ENCODE peak calls at places on chromosomes 5 and 9, in four cellular contexts. O is cardiac muscle cell, F is colonic mucosa, Q is foreskin fibroblast. K is an unnamed sample.
A peak's percentile ranks its signal among the peaks of the same experiment; 100 is the strongest.

GRCh38 chr5:74311961-74312360 is 328.6 kb downstream of the ENC1 start:
- DNase-seq in Q (no peak), O (peak; percentile 18), F (no peak), K (no peak)

GRCh38 chr9:68669189-68669588 is 35.9 kb upstream of the PIP5K1B start:
- DNase-seq in O (no peak), F (no peak), Q (no peak), K (no peak)

GRCh38 chr5:169435506-169436230 is 134.7 kb upstream of the SLIT3 start:
- DNase-seq in O (no peak), F (no peak), Q (peak; percentile 53), K (no peak)

GRCh38 chr5:45417285-45417996 is 278.7 kb downstream of the HCN1 start:
- DNase-seq in Q (no peak), F (no peak), O (no peak), K (no peak)

GRCh38 chr9:93057703-93058356 is 671 bp upstream of the SUSD3 start:
- DNase-seq in Q (no peak), O (no peak), F (no peak), K (no peak)

GRCh38 chr5:158390556-158390955 is 531.6 kb upstream of the CLINT1 start:
- DNase-seq in O (peak; percentile 73), F (no peak), Q (peak; percentile 82), K (no peak)

GRCh38 chr5:170104299-170104698 is 1.4 kb upstream of the FOXI1 start:
- DNase-seq in O (no peak), F (no peak), Q (no peak), K (no peak)

GRCh38 chr5:61766141-61766540 is 434.1 kb downstream of the ZSWIM6 start:
- DNase-seq in Q (no peak), F (no peak), O (no peak), K (no peak)

GRCh38 chr5:143060018-143060417 is 289.8 kb downstream of the ARHGAP26 start:
- DNase-seq in Q (peak; percentile 34), O (no peak), F (no peak), K (no peak)

GRCh38 chr5:78627175-78627574 is 21.4 kb downstream of the LHFPL2 start:
- DNase-seq in F (no peak), O (peak; percentile 67), Q (peak; percentile 60), K (no peak)

GRCh38 chr9:99004717-99005460 is 61.2 kb downstream of the COL15A1 start:
- DNase-seq in F (peak; percentile 13), Q (no peak), O (no peak), K (no peak)

GRCh38 chr5:123350744-123351143 is 72.5 kb downstream of the CEP120 start:
- DNase-seq in O (no peak), F (no peak), Q (no peak), K (no peak)

GRCh38 chr9:131657890-131658752 is 81.8 kb downstream of the RAPGEF1 start:
- DNase-seq in F (no peak), Q (peak; percentile 91), O (peak; percentile 85), K (peak; percentile 79)

GRCh38 chr9:126915846-126916543 is 1.4 kb downstream of the RALGPS1 start:
- DNase-seq in F (peak; percentile 18), Q (no peak), O (no peak), K (no peak)

GRCh38 chr5:97764700-97765099 is 581.7 kb upstream of the RIOK2 start:
- DNase-seq in O (peak; percentile 70), Q (peak; percentile 91), F (no peak), K (peak; percentile 44)

GRCh38 chr5:69364414-69364813 is 4.9 kb downstream of the AK6 start:
- DNase-seq in F (no peak), Q (peak; percentile 12), O (peak; percentile 20), K (no peak)

GRCh38 chr5:148760945-148761638 is 65.3 kb upstream of the ADRB2 start:
- DNase-seq in O (no peak), F (no peak), Q (no peak), K (no peak)

GRCh38 chr9:28093141-28093540 is 519.9 kb upstream of the C9orf72 start:
- DNase-seq in Q (no peak), O (no peak), F (no peak), K (no peak)

GRCh38 chr5:175520321-175520720 is 42.0 kb downstream of the SFXN1 start:
- DNase-seq in Q (no peak), O (no peak), F (no peak), K (no peak)

GRCh38 chr9:98175762-98176161 is 16.7 kb downstream of the CORO2A start:
- DNase-seq in O (no peak), Q (no peak), F (no peak), K (no peak)

GRCh38 chr9:96317335-96317980 is 15.5 kb upstream of the HSD17B3 start:
- DNase-seq in O (peak; percentile 84), Q (peak; percentile 83), F (peak; percentile 41), K (no peak)

GRCh38 chr5:134226441-134227192 is 744 bp upstream of the PPP2CA start:
- DNase-seq in O (no peak), F (peak; percentile 89), Q (peak; percentile 51), K (no peak)

GRCh38 chr5:65722575-65723424 is 795 bp downstream of the NLN start:
- DNase-seq in Q (peak; percentile 85), O (peak; percentile 79), F (peak; percentile 33), K (no peak)

GRCh38 chr5:176530983-176531901 is 6.0 kb downstream of the RNF44 start:
- DNase-seq in Q (peak; percentile 91), F (no peak), O (no peak), K (no peak)

GRCh38 chr9:122053546-122053945 is 39.6 kb downstream of the TTLL11 start:
- DNase-seq in Q (no peak), O (no peak), F (no peak), K (no peak)

GRCh38 chr5:57988808-57989207 is 471.1 kb downstream of the PLK2 start:
- DNase-seq in O (no peak), F (no peak), Q (no peak), K (no peak)

GRCh38 chr9:132982508-132982907 is 4.0 kb downstream of the GFI1B start:
- DNase-seq in Q (no peak), F (no peak), O (no peak), K (no peak)

GRCh38 chr5:58595952-58596351 is 13.1 kb downstream of the RAB3C start:
- DNase-seq in Q (no peak), F (no peak), O (no peak), K (no peak)

GRCh38 chr5:73464016-73464745 is 15.6 kb upstream of the FOXD1 start:
- DNase-seq in O (peak; percentile 54), F (no peak), Q (peak; percentile 75), K (peak; percentile 65)

GRCh38 chr5:168708301-168708695 is 129.1 kb upstream of the PANK3 start:
- DNase-seq in O (no peak), Q (no peak), F (no peak), K (no peak)

GRCh38 chr9:14440062-14440461 is 126.1 kb upstream of the NFIB start:
- DNase-seq in O (no peak), Q (no peak), F (no peak), K (no peak)

GRCh38 chr9:14438232-14438966 is 124.5 kb upstream of the NFIB start:
- DNase-seq in O (no peak), F (no peak), Q (no peak), K (no peak)

GRCh38 chr9:14445946-14446345 is 132.0 kb upstream of the NFIB start:
- DNase-seq in Q (no peak), O (no peak), F (no peak), K (no peak)

GRCh38 chr9:14439555-14439954 is 125.6 kb upstream of the NFIB start:
- DNase-seq in F (no peak), O (no peak), Q (no peak), K (no peak)

GRCh38 chr9:14441976-14442651 is 128.2 kb upstream of the NFIB start:
- DNase-seq in O (peak; percentile 34), F (no peak), Q (no peak), K (no peak)
- TF ChIP-seq CTCF in O (peak; percentile 34), F (no peak), Q (peak; percentile 24), K (peak; percentile 32)

GRCh38 chr9:81685763-81686613 is 3.4 kb downstream of the TLE1 start:
- DNase-seq in Q (peak; percentile 67), O (peak; percentile 65), F (peak; percentile 35), K (no peak)

GRCh38 chr9:81682797-81683196 is 6.5 kb downstream of the TLE1 start:
- DNase-seq in Q (no peak), O (peak; percentile 80), F (peak; percentile 41), K (no peak)

GRCh38 chr9:81682177-81682576 is 7.2 kb downstream of the TLE1 start:
- DNase-seq in F (no peak), O (no peak), Q (no peak), K (no peak)

GRCh38 chr9:81683214-81683613 is 6.1 kb downstream of the TLE1 start:
- DNase-seq in F (no peak), Q (no peak), O (no peak), K (no peak)

GRCh38 chr9:81683704-81684103 is 5.6 kb downstream of the TLE1 start:
- DNase-seq in O (no peak), F (no peak), Q (no peak), K (no peak)
- TF ChIP-seq CTCF in O (no peak), F (no peak), Q (no peak), K (no peak)

GRCh38 chr5:139246394-139246793 is 47.1 kb upstream of the MATR3 start:
- DNase-seq in O (peak; percentile 57), F (no peak), Q (peak; percentile 84), K (no peak)

GRCh38 chr5:139253115-139253514 is 40.4 kb upstream of the MATR3 start:
- DNase-seq in F (no peak), Q (no peak), O (no peak), K (no peak)

GRCh38 chr5:139248826-139249453 is 44.6 kb upstream of the MATR3 start:
- DNase-seq in Q (no peak), F (no peak), O (no peak), K (no peak)

GRCh38 chr5:139251695-139252288 is 41.7 kb upstream of the MATR3 start:
- DNase-seq in F (no peak), Q (no peak), O (peak; percentile 52), K (no peak)

GRCh38 chr5:139251281-139251687 is 42.3 kb upstream of the MATR3 start:
- DNase-seq in F (peak; percentile 58), O (no peak), Q (no peak), K (no peak)
- TF ChIP-seq CTCF in F (no peak), O (peak; percentile 26), Q (peak; percentile 10), K (peak; percentile 27)

GRCh38 chr9:85505612-85506011 is 236.1 kb downstream of the AGTPBP1 start:
- DNase-seq in Q (no peak), O (no peak), F (no peak), K (no peak)

GRCh38 chr9:85508616-85509015 is 233.1 kb downstream of the AGTPBP1 start:
- DNase-seq in F (no peak), Q (no peak), O (no peak), K (no peak)

GRCh38 chr9:85501474-85501873 is 240.3 kb downstream of the AGTPBP1 start:
- DNase-seq in O (no peak), F (no peak), Q (no peak), K (no peak)

DNA sequence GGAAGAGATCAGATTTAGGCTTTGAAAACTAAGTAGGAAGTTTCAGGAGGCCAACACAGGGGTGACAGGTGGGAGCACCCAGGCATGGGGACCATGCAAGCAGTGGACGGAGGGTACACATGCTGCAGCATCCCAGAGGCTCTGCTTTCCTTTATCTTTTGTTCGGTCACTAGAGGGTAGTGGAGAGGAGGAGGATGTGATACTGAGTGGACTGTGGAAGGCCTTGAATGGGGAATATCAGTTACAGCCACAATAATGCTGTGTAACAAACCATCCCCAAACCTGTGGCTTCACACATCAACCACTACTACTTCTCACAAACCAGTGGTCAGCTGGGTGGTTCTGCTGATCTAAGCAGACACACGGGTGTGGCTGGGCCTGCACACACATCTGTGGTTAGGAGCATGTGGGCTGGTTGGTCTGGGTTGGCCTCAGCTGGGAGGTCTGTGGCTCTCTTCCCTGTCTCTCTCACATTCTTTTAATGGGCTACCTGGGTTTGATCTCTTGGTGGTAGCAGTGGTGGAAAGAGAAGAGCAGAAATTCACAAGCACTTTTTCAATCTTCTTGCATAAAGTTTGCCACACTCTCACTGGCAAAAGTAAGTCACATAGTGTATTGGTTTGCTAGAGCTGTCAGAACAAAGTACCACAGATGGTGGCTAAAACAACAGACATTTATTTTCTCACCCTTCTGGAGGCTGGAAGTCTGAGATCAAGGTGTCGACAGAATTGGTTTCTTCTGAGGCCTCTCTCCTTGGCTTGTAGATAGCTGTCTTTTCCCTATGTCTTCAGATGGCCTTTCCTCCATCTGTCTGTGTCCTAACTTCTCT is 238.7 kb downstream of the AGTPBP1 start:
- DNase-seq in Q (no peak), F (no peak), O (no peak), K (no peak)
- TF ChIP-seq CTCF in Q (no peak), F (no peak), O (no peak), K (peak; percentile 16)